ENCODE peak calls at places on chromosomes 3 and 15, in four cellular contexts. Z is astrocyte of the cerebellum, D is lower leg skin, C is epithelial cell of esophagus. T is an unnamed sample.

GRCh38 chr3:50811893-50812292 is 137.2 kb downstream of the DOCK3 start:
- DNase-seq in Z (no peak), D (no peak), C (peak), T (no peak)

GRCh38 chr3:10509325-10509724 is 3.9 kb upstream of the ATP2B2 start:
- DNase-seq in Z (no peak), D (no peak), C (no peak), T (no peak)

GRCh38 chr15:34027606-34028005 is 11.4 kb downstream of the AVEN start:
- DNase-seq in Z (no peak), D (no peak), C (no peak), T (no peak)

GRCh38 chr3:61824553-61825135 is 263.3 kb downstream of the PTPRG start:
- DNase-seq in Z (no peak), D (no peak), C (no peak), T (no peak)

GRCh38 chr3:127424766-127425504 is 137.1 kb upstream of the PRR20G start:
- DNase-seq in Z (no peak), D (peak), C (no peak), T (no peak)

GRCh38 chr3:28951773-28952556 is 328.9 kb upstream of the RBMS3 start:
- DNase-seq in Z (no peak), D (no peak), C (peak), T (peak)

GRCh38 chr3:180409883-180410282 is 192.1 kb upstream of the TTC14 start:
- DNase-seq in Z (no peak), D (no peak), C (no peak), T (no peak)

GRCh38 chr15:65796610-65797012 is 4.5 kb upstream of the DENND4A start:
- DNase-seq in Z (peak), D (no peak), C (peak), T (peak)

GRCh38 chr15:67823371-67824156 is 1.7 kb upstream of the SKOR1 start:
- DNase-seq in Z (no peak), D (no peak), C (no peak), T (no peak)

GRCh38 chr15:84736375-84736774 is 12.0 kb upstream of the ZNF592 start:
- DNase-seq in Z (no peak), D (peak), C (no peak), T (no peak)

GRCh38 chr3:69203631-69204314 is 81.4 kb upstream of the LMOD3 start:
- DNase-seq in Z (no peak), D (no peak), C (peak), T (peak)

GRCh38 chr15:95017950-95018349 is 786.6 kb downstream of the MCTP2 start:
- DNase-seq in Z (no peak), D (no peak), C (peak), T (no peak)

GRCh38 chr3:133038089-133038730 is at the start of gene TMEM108:
- DNase-seq in Z (peak), D (peak), C (peak), T (no peak)

DNA sequence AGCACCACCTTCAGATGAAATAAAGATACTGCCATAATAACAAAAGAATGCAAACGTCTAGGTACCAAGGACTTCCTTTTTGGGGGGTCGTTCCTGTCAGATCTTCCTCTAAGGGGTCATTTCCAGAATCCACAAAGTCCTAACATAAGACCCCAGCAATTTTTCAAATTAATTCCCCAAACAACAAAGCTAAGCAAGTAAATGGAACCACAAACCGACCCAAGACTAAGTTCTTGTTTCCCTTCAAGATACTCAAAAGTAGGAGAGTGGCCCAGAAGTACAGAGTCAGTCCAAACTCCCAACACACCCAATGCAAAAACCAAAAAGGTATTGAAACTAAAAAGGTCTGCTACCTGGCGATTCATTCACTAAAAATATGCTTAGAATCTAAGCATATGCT is 1.2 kb downstream of the RYK start:
- DNase-seq in Z (no peak), D (no peak), C (no peak), T (no peak)
- TF ChIP-seq CTCF in Z (no peak), D (no peak), C (no peak), T (peak)

DNA sequence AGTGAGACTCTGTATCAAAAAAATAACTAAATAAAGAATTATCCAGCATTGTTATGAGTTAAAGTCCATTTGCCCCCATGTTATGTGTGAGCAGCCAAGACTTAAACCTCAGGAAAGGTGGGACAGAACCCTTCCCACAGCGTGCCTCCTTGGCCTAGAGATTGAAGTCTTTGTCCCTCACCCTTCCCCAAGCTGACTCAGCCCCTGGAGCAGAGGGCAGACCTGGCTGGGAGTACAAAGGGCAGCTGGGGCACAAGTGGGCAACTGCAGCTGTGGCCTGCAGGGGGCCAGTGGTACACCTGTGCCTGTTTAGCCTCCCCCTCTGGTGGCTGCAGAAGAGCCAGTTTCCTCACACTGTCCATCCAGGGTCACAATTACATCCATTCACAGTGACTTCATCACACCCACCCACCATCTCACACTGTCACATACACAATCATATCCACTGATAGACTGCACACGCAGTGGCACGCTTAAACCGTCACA is 940 bp upstream of the ACY1 start:
- DNase-seq in Z (no peak), D (peak), C (peak), T (no peak)
- TF ChIP-seq CTCF in Z (peak), D (no peak), C (peak), T (peak)

GRCh38 chr3:99637041-99637380 is 1.4 kb upstream of the COL8A1 start:
- DNase-seq in Z (no peak), D (no peak), C (peak), T (no peak)
- TF ChIP-seq CTCF in Z (peak), D (no peak), C (no peak), T (peak)

GRCh38 chr15:69074011-69074842 is 59.7 kb downstream of the NOX5 start:
- DNase-seq in Z (peak), D (peak), C (peak), T (peak)
- TF ChIP-seq CTCF in Z (no peak), D (no peak), C (no peak), T (peak)

DNA sequence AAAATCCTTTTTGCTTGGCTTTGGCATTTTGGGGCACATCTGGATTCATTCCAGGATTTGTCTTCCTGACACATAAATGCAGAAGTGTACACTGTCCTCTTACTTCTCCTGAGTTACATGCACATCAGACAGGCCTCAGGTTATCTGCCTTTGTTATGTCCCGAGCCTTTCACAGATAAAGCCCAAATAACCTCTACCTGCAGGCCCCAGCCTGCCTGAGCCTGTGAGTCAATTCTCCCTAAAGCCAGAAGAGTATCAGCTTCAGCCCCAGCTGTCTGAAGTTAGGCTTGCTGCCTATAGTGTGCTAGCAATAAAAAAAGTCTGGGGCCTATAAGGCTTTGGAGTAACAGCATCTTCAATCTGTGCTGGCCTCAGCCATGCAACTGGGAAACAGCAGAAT is 17.7 kb upstream of the GSK3B start:
- DNase-seq in Z (no peak), D (no peak), C (peak), T (peak)
- TF ChIP-seq CTCF in Z (no peak), D (no peak), C (no peak), T (no peak)

GRCh38 chr3:4741404-4742307 is 237.6 kb upstream of the BHLHE40 start:
- DNase-seq in Z (peak), D (peak), C (peak), T (peak)
- TF ChIP-seq CTCF in Z (no peak), D (no peak), C (no peak), T (no peak)

GRCh38 chr15:58770519-58770856 is 614 bp upstream of the MINDY2 start:
- DNase-seq in Z (peak), D (no peak), C (peak), T (peak)
- TF ChIP-seq CTCF in Z (peak), D (no peak), C (no peak), T (no peak)

DNA sequence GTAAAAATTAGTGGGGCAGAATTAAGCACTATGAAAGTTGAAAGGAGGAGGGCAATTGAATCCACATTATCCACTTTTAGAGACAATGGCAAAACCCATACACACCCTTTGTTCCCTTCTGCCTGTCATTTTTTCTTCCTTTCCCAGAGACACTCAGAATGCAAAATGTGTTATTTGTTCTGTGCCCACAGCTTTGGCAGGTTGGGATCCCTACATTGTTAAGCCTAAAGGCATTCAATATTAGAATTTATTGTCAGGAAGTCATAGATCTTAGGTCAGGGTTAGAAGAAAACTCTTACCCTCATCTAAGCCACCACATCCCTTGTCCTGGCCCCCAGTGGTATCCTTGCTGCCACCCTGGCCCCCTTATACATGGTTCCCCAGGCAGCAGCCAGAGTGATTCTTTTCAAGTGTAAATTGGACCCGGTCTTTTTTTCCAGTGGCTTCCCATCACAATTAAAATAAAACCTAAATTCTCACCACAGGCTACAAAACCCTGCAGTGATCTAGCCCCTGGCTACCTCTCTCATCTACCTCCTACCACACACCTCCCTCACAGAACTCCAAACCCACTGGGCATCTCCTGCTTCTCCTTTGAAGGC is 470.1 kb upstream of the ATP11B start:
- DNase-seq in Z (no peak), D (no peak), C (no peak), T (no peak)
- TF ChIP-seq CTCF in Z (no peak), D (no peak), C (no peak), T (no peak)

GRCh38 chr3:160010578-160010977 is 21.9 kb downstream of the IL12A start:
- DNase-seq in Z (no peak), D (no peak), C (no peak), T (no peak)

GRCh38 chr3:160016972-160017371 is 28.3 kb downstream of the IL12A start:
- DNase-seq in Z (no peak), D (no peak), C (peak), T (no peak)

GRCh38 chr3:160008979-160009378 is 20.3 kb downstream of the IL12A start:
- DNase-seq in Z (no peak), D (no peak), C (no peak), T (no peak)

GRCh38 chr3:160009525-160009924 is 20.9 kb downstream of the IL12A start:
- DNase-seq in Z (no peak), D (no peak), C (no peak), T (no peak)

DNA sequence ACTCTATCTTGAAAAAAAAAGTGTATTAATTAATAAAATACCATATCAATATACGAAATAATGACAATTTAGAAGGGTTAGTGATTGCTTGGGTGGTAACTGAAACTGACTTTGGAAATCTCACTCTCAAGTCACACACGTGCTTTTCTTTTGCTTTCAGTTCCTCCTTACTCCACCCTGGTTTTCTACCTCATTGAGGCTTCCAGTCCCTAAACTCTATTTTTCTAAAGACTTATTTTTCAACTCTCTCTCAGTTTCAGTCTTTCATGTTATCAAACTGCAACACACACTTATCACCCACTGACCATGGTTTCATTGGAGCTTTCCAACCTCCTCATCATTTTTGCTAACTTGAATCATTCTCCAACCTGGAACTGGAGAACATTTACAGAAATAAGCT is 23.5 kb downstream of the IL12A start:
- DNase-seq in Z (no peak), D (no peak), C (no peak), T (no peak)
- TF ChIP-seq CTCF in Z (no peak), D (no peak), C (no peak), T (no peak)

DNA sequence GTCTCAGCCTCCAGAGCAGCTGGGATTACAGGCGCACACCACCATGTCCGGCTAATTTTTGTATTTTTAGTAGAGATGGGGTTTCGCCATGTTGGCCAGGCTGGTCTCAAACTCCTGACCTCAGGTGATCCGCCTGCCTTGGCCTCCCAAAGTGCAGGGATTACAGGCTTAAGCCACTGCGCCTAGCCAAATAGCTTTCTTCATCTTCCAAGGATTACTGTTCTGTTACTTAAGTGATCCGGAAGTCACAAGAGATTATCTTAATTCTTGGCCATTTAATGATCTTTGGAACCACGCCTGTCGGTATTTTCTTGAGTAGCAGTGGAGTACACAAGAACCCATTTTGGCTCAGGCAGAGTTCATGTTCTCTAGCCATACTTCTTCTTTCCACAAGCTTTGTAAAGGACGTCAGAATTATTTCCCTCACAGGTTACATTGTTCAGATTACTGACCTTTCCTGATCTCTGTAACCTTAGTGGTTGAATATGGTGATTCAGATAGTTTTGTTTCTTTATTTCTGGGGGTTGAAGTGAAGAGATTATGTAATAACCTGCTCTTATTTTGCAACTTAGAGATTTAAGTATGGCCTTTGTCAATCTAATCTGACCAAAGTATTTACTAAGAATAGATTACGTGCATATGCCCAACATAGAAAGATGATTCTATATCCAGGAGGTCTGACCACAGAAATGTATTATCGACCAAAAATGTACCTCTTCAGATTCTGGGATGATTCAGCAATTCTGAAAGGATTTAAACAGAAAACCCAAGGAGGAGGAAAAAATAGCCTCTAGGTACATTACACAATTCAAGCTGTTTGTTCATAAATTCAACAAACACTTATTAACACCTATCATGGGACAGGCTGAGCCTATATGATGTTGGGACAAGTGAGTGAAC is 132.2 kb downstream of the GREM1 start:
- DNase-seq in Z (peak), D (no peak), C (peak), T (peak)
- TF ChIP-seq CTCF in Z (no peak), D (no peak), C (no peak), T (no peak)

T was measured in foreskin keratinocyte.